ENCODE peak calls at places on chromosome 3, in four cellular contexts. F is IMR-90; O is CD8-positive, alpha-beta T cell; V is fibroblast of lung. D is an unnamed sample.

GRCh38 chr3:13420817-13421755 is 964 bp upstream of the NUP210 start:
- DNase-seq in F (no peak), O (peak), V (no peak), D (peak)

GRCh38 chr3:139689122-139689521 is 11.3 kb upstream of the NMNAT3 start:
- DNase-seq in F (no peak), O (no peak), V (no peak), D (no peak)

GRCh38 chr3:196771067-196771466 is 31.4 kb downstream of the PAK2 start:
- DNase-seq in F (no peak), O (no peak), V (no peak), D (no peak)

GRCh38 chr3:149233323-149233722 is 11.7 kb upstream of the CP start:
- DNase-seq in F (no peak), O (no peak), V (no peak), D (no peak)

GRCh38 chr3:127787071-127787490 is 35.2 kb downstream of the MGLL start:
- DNase-seq in F (no peak), O (no peak), V (no peak), D (no peak)

GRCh38 chr3:169072494-169072893 is 591.0 kb downstream of the MECOM start:
- DNase-seq in F (peak), O (no peak), V (peak), D (no peak)

GRCh38 chr3:127825764-127826163 is 3.4 kb upstream of the MGLL start:
- DNase-seq in F (no peak), O (no peak), V (no peak), D (no peak)

GRCh38 chr3:159763466-159764210 is 225.0 kb upstream of the IL12A start:
- DNase-seq in F (peak), O (no peak), V (peak), D (no peak)

GRCh38 chr3:61080737-61081445 is 170.4 kb downstream of the FHIT start:
- DNase-seq in F (no peak), O (no peak), V (no peak), D (no peak)

GRCh38 chr3:66431494-66431893 is 69.3 kb downstream of the LRIG1 start:
- DNase-seq in F (peak), O (no peak), V (peak), D (no peak)

GRCh38 chr3:56667973-56668579 is 15.0 kb downstream of the TASOR start:
- DNase-seq in F (no peak), O (no peak), V (no peak), D (no peak)

GRCh38 chr3:53040361-53040820 is 5.5 kb downstream of the SFMBT1 start:
- DNase-seq in F (peak), O (no peak), V (no peak), D (no peak)

GRCh38 chr3:43866529-43867353 is 176.0 kb downstream of the ABHD5 start:
- DNase-seq in F (peak), O (no peak), V (peak), D (no peak)

GRCh38 chr3:166837535-166837934 is 542.6 kb downstream of the ZBBX start:
- DNase-seq in F (no peak), O (no peak), V (no peak), D (no peak)

GRCh38 chr3:131038326-131038725 is 11.6 kb downstream of the NEK11 start:
- DNase-seq in F (peak), O (no peak), V (peak), D (no peak)

GRCh38 chr3:114418107-114418506 is 124.3 kb downstream of the TIGIT start:
- DNase-seq in F (no peak), O (no peak), V (no peak), D (no peak)

GRCh38 chr3:130276203-130276803 is 69.2 kb upstream of the COL6A5 start:
- DNase-seq in F (peak), O (no peak), V (peak), D (no peak)

GRCh38 chr3:72152551-72153476 is 367.9 kb upstream of the PROK2 start:
- DNase-seq in F (peak), O (no peak), V (peak), D (no peak)

GRCh38 chr3:178435575-178435974 is 100.7 kb upstream of the KCNMB2 start:
- DNase-seq in F (no peak), O (no peak), V (no peak), D (no peak)

GRCh38 chr3:52194541-52195296 is 3.2 kb upstream of the ALAS1 start:
- DNase-seq in F (peak), O (no peak), V (peak), D (no peak)

GRCh38 chr3:196134691-196135090 is 52.8 kb upstream of the TFRC start:
- DNase-seq in F (no peak), O (no peak), V (no peak), D (no peak)

GRCh38 chr3:15631426-15632211 is 30.1 kb downstream of the BTD start:
- DNase-seq in F (peak), O (no peak), V (no peak), D (no peak)

GRCh38 chr3:162165346-162165745 is 668.7 kb downstream of the OTOL1 start:
- DNase-seq in F (peak), O (no peak), V (no peak), D (no peak)

GRCh38 chr3:152941825-152942224 is 106.9 kb downstream of the P2RY1 start:
- DNase-seq in F (no peak), O (no peak), V (no peak), D (no peak)

GRCh38 chr3:55283441-55283925 is 203.6 kb downstream of the WNT5A start:
- DNase-seq in F (no peak), O (no peak), V (no peak), D (no peak)

GRCh38 chr3:82423485-82423884 is 662.0 kb upstream of the GBE1 start:
- DNase-seq in F (no peak), O (no peak), V (no peak), D (no peak)

GRCh38 chr3:39106281-39107055 is 959 bp downstream of the GORASP1 start:
- DNase-seq in F (peak), O (no peak), V (peak), D (no peak)

DNA sequence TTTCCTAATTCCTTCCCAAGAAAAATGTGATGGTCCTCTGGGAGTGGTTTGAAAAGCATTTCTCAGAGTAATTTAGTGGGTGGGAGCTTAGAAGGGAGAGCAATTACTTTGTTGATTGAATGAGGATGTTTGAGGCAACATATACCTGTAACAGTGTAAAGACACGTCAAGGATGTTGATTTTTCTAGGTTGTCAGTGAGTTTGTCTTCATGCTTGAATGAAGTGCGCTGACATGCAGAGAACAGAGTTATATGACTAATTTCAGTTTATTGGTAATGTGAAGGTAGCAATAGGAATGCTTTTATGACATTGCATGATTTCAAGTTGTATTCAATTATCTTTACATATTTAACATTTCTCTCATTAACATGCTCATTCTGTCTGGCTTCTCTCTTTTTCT is 286.9 kb downstream of the NFKBIZ start:
- DNase-seq in F (no peak), O (no peak), V (no peak), D (no peak)
- TF ChIP-seq CTCF in F (no peak), O (no peak), V (no peak), D (no peak)

DNA sequence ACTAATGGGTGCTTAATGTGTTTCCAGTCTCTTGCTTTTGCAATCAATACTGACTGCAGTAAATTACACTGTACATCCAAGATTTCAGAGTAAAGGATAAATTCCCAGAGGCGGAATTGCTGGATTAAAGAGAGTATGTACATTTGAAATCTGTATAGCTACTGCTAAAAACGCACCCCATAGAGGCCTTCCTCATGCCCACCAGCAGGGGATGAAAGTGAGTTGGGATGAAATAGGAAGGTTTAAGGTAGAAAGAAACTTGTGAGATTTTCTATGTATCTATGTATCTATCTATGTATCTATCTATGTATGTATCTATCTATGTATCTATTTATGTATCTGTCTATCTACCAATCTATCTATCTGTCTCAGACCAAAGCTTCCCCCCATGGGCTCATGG is 28.4 kb downstream of the TMEM44 start:
- DNase-seq in F (no peak), O (no peak), V (no peak), D (no peak)
- TF ChIP-seq CTCF in F (peak), O (no peak), V (peak), D (no peak)

GRCh38 chr3:184234224-184234623 is 4.8 kb downstream of the VWA5B2 start:
- DNase-seq in F (peak), O (no peak), V (peak), D (no peak)
- TF ChIP-seq CTCF in F (no peak), O (no peak), V (no peak), D (no peak)

GRCh38 chr3:37814547-37814946 is 47.1 kb upstream of the CTDSPL start:
- DNase-seq in F (peak), O (no peak), V (peak), D (no peak)
- TF ChIP-seq CTCF in F (peak), O (no peak), V (peak), D (no peak)

GRCh38 chr3:124283644-124284008 is 291.7 kb upstream of the ROPN1 start:
- DNase-seq in F (no peak), O (no peak), V (no peak), D (no peak)

GRCh38 chr3:124282751-124283643 is 291.1 kb upstream of the ROPN1 start:
- DNase-seq in F (peak), O (no peak), V (no peak), D (no peak)

GRCh38 chr3:124277516-124277890 is 285.6 kb upstream of the ROPN1 start:
- DNase-seq in F (peak), O (no peak), V (no peak), D (no peak)

GRCh38 chr3:124276863-124277515 is 285.1 kb upstream of the ROPN1 start:
- DNase-seq in F (no peak), O (no peak), V (no peak), D (no peak)

DNA sequence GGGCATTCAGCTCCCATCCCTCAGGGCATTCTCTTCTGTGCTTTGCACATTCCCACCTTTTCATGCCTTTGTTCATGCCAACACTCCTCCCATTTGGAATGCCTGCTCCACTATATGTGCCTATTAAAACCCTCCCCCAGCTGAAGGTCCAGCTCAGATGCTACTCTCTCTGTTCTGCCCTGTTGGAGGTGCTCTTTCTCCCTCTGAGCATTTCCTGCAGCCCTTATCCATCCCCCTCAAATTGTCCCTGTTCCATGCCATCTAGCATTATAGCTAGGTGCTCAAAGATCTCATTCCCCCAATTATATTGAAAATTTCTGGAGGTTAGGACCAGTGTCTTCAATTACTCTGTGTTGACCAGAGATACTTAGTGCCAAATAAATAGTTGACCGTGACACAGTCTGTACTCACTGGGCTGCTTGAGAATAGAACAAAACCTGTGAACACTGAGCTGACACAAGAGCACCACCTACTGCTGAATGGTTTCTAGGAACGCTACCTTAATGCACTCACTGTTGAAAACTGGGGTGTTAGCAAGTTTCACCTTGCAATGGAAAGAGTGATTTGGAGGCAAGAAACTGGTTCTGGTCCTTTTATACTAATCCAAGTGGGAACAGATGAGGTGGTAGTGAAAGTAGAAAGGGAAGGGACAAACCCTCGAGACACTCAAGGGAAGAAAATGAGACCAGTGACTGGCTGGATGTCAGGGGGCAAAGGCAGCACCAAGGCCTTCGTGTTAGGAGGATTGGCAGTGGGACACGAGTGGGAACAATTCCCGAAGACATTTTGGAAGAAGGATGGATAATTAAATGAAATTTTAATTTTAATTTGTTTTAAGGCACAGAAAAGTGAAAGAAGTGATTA is 289.8 kb upstream of the ROPN1 start:
- DNase-seq in F (peak), O (no peak), V (peak), D (no peak)
- TF ChIP-seq CTCF in F (peak), O (no peak), V (peak), D (no peak)

GRCh38 chr3:62670351-62670750 is 204.9 kb downstream of the CADPS start:
- DNase-seq in F (no peak), O (no peak), V (peak), D (no peak)

GRCh38 chr3:62669161-62669560 is 206.1 kb downstream of the CADPS start:
- DNase-seq in F (no peak), O (no peak), V (no peak), D (no peak)

GRCh38 chr3:62665627-62666433 is 209.4 kb downstream of the CADPS start:
- DNase-seq in F (peak), O (no peak), V (peak), D (no peak)

GRCh38 chr3:62672270-62672987 is 202.8 kb downstream of the CADPS start:
- DNase-seq in F (no peak), O (no peak), V (no peak), D (no peak)

GRCh38 chr3:62667714-62668113 is 207.5 kb downstream of the CADPS start:
- DNase-seq in F (no peak), O (no peak), V (no peak), D (no peak)
- TF ChIP-seq CTCF in F (no peak), O (no peak), V (no peak), D (no peak)

GRCh38 chr3:16916840-16917239 is 32.1 kb downstream of the PLCL2 start:
- DNase-seq in F (no peak), O (no peak), V (no peak), D (no peak)

GRCh38 chr3:16917256-16917935 is 32.6 kb downstream of the PLCL2 start:
- DNase-seq in F (peak), O (no peak), V (no peak), D (no peak)

GRCh38 chr3:16918683-16919025 is 33.9 kb downstream of the PLCL2 start:
- DNase-seq in F (no peak), O (no peak), V (no peak), D (no peak)

GRCh38 chr3:16913264-16913580 is 28.5 kb downstream of the PLCL2 start:
- DNase-seq in F (no peak), O (no peak), V (no peak), D (no peak)

DNA sequence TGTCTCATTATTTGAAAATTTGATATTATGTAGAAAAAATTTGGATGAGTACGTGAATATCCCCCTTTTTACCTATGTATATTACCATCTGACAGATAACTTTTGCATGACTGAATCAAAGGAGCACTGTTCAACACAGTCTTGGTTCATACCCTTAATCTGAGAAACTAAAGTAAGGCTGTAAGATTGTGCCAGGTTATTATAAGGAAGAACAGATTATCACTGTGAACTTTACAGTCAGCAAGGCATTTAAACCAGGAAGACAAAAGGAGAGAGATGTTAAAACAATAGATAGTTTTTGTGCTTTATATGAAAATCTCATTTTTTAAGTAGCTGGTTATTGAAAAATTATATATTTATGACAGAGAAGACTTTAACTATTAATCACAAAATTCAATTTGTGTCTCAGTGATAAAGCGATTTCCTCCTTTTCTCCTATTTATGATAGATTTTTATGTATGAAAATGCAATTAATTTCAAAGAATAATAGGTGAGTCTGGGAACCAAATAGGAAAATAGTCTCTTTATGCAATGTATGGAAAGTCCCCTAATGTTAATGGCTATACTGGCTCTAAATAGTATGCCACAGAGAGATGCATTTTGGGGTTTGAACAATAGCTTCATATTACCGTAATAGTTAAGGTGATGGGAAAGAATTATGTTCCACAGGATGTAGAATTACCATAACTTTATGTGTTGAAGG is 33.4 kb downstream of the PLCL2 start:
- DNase-seq in F (no peak), O (no peak), V (no peak), D (no peak)
- TF ChIP-seq CTCF in F (no peak), O (no peak), V (no peak), D (no peak)

GRCh38 chr3:126699011-126699410 is 5.0 kb upstream of the CHCHD6 start:
- DNase-seq in F (no peak), O (no peak), V (no peak), D (no peak)

GRCh38 chr3:126706631-126707030 is 2.6 kb downstream of the CHCHD6 start:
- DNase-seq in F (no peak), O (no peak), V (no peak), D (no peak)

GRCh38 chr3:126704494-126705214 is 614 bp downstream of the CHCHD6 start:
- DNase-seq in F (no peak), O (no peak), V (no peak), D (no peak)

DNA sequence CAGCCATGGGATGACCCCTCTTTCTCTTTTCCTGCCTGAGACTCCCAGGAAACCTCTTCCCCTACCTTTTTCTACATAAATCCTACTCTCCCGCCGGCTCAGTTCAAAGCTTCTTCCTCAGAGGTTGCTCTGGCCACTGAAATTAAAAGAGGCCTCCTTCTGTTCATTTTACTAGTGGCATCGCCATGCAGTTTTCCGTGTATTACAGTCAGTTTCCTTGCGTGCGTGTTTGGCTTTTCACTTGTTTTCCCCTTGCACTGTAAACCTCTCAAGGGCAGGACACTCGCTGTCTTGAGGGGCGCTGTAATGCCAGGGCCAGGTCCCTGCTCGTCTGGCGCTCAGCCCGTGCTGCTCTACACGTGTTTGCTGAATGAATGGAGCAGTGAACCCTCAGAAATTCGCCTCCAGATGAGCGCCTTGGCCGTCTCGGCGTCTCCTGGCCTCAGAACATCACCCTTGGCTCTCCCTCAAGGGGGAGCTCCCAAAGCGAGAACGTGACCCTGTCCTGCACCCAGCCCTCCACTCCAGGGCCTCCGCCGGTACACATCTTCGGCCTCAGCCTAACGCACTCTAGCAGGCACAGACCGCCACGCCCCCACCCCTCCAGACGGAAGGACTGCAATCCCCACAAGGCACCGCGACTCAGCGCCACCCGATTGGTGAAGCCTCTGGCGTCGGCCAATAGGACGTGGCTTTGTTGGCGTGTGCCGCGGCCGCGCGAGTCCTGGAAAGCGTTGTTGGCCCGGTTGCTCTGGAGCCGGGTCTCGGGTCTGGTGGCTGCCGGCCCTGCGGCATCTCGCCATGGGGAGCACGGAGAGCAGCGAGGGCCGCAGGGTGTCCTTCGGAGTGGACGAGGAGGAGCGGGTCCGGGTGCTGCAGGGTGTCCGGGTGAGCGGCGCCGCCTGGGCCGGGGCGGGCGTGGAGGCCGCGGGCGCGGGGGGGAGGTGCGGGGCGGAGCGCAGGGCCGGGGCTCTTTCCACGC is at the start of gene CHCHD6:
- DNase-seq in F (peak), O (peak), V (peak), D (peak)
- TF ChIP-seq CTCF in F (no peak), O (no peak), V (no peak), D (no peak)

D was measured in natural killer cell.